ENCODE peak calls at places on chromosome 16, in nine cellular contexts. Y is pancreas, D is adrenal gland, N is cardiac muscle cell, L is spleen, J is gastrocnemius medialis, Q is left ventricle myocardium inferior, G is K562, T is H9. I is an unnamed sample.

GRCh38 chr16:88633684-88634140 is 4.7 kb upstream of the IL17C start:
- DNase-seq in Y (no peak), D (no peak), N (peak; percentile 28), L (peak; percentile 91), J (no peak), Q (no peak), G (peak; percentile 70), T (peak; percentile 86), I (peak; percentile 80)

GRCh38 chr16:81627024-81627423 is 152.1 kb upstream of the PLCG2 start:
- DNase-seq in Y (no peak), D (no peak), N (no peak), L (no peak), J (no peak), Q (no peak), G (no peak), T (no peak), I (no peak)

GRCh38 chr16:25163683-25164082 is 52.1 kb downstream of the LCMT1 start:
- DNase-seq in Y (no peak), D (no peak), N (no peak), L (no peak), J (no peak), Q (no peak), G (no peak), T (no peak), I (no peak)

GRCh38 chr16:6863135-6863534 is 469.5 kb upstream of the RBFOX1 start:
- DNase-seq in Y (no peak), D (no peak), N (no peak), L (no peak), J (no peak), Q (no peak), G (no peak), T (no peak), I (no peak)

GRCh38 chr16:82671743-82672142 is 45.0 kb downstream of the CDH13 start:
- DNase-seq in Y (no peak), D (no peak), N (no peak), L (no peak), J (no peak), Q (no peak), G (peak; percentile 4), T (no peak), I (no peak)

GRCh38 chr16:81106826-81107503 is 10.8 kb upstream of the GCSH start:
- DNase-seq in Y (no peak), D (no peak), N (peak; percentile 10), L (peak; percentile 12), J (no peak), Q (no peak), G (no peak), T (no peak), I (no peak)

GRCh38 chr16:51577621-51578303 is 426.7 kb upstream of the SALL1 start:
- DNase-seq in Y (no peak), D (no peak), N (no peak), L (no peak), J (no peak), Q (no peak), G (no peak), T (peak; percentile 43), I (no peak)

GRCh38 chr16:27264151-27264550 is 4.4 kb downstream of the NSMCE1 start:
- DNase-seq in Y (no peak), D (peak; percentile 20), N (peak; percentile 79), L (no peak), J (no peak), Q (no peak), G (no peak), T (no peak), I (no peak)

GRCh38 chr16:57704011-57704904 is 9.7 kb downstream of the DRC7 start:
- DNase-seq in Y (no peak), D (no peak), N (no peak), L (no peak), J (no peak), Q (no peak), G (no peak), T (no peak), I (no peak)

GRCh38 chr16:27595461-27595860 is 45.5 kb downstream of the KATNIP start:
- DNase-seq in Y (peak; percentile 60), D (no peak), N (no peak), L (no peak), J (no peak), Q (no peak), G (no peak), T (no peak), I (no peak)

GRCh38 chr16:35146723-35147458 is 1687.5 kb downstream of the TP53TG3F start:
- DNase-seq in Y (no peak), D (no peak), N (no peak), L (peak; percentile 43), J (no peak), Q (no peak), G (no peak), T (no peak), I (peak; percentile 37)
- H3K9me3 ChIP-seq in Y (no peaks in the 10 kb centered on the region), D (no peaks in the 10 kb centered on the region), N (no peaks in the 10 kb centered on the region), L (peaks cover under 1% of the 10 kb centered on the region), J (no peaks in the 10 kb centered on the region), Q (peaks cover 15% of the 10 kb centered on the region), G (no peaks in the 10 kb centered on the region), T (peaks cover 96% of the 10 kb centered on the region), I (no peaks in the 10 kb centered on the region)

DNA sequence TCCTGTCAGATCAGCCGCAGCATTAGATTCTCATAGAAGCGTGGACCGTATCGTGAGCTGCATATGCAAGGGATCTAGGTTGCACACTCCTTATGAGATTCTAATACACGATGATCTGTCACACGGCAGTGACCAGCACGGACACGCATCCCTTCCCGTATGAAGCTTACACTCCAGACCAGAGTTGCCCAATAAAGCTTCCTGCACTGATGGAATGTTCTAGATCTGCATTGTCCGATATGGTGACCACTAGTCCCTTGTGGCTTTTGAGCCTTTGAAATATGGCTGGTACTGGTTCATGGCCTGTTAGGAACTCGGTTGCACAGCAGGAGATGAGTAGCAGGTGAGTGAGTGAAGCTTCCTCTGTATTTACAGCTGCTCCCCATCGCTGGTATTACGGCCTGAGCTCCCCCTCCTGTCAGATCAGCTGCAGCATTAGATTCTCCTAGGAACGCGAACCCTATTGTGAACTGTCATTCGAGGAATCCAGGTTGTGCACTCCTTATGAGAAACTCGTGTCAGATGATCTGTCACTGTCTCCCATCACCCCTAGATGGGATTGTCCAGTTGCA is 49.8 kb upstream of the ZCCHC14 start:
- DNase-seq in Y (no peak), D (no peak), N (no peak), L (no peak), J (no peak), Q (no peak), G (no peak), T (no peak), I (no peak)
- TF ChIP-seq CTCF in Y (no peak), D (no peak), N (no peak), L (no peak), J (no peak), Q (no peak), G (no peak), T (no peak), I (no peak)

GRCh38 chr16:11480634-11481033 is 106.1 kb downstream of the LITAF start:
- DNase-seq in Y (no peak), D (no peak), N (no peak), L (no peak), J (no peak), Q (no peak), G (no peak), T (no peak), I (no peak)
- H3K9me3 ChIP-seq in Y (no peaks in the 10 kb centered on the region), D (no peaks in the 10 kb centered on the region), N (no peaks in the 10 kb centered on the region), L (peaks cover 9% of the 10 kb centered on the region), J (no peaks in the 10 kb centered on the region), Q (peaks cover 25% of the 10 kb centered on the region), G (no peaks in the 10 kb centered on the region), T (peaks cover 7% of the 10 kb centered on the region), I (no peaks in the 10 kb centered on the region)

GRCh38 chr16:84541999-84542876 is 37.8 kb upstream of the MEAK7 start:
- DNase-seq in Y (no peak), D (no peak), N (peak; percentile 63), L (peak; percentile 18), J (no peak), Q (no peak), G (no peak), T (no peak), I (no peak)
- TF ChIP-seq CTCF in Y (no peak), D (no peak), N (no peak), L (no peak), J (no peak), Q (no peak), G (no peak), T (no peak), I (no peak)